ENCODE peak calls at places on chromosomes 11 and 22, in four cellular contexts. One of them, this sample, is unnamed.

GRCh38 chr22:29702931-29703594 is 16.7 kb upstream of the CABP7 start:
- DNase-seq in A549: no peak
- DNase-seq in osteocyte: no peak
- DNase-seq in activated naive CD8-positive, alpha-beta T cell treated with anti-CD3 and anti-CD28 coated beads, Interleukin-2, amount 50 U/mL, for 24 hours: no peak
- DNase-seq in this sample: no peak

GRCh38 chr11:15275141-15275540 is 160.4 kb downstream of the INSC start:
- DNase-seq in A549: no peak
- DNase-seq in osteocyte: no peak
- DNase-seq in activated naive CD8-positive, alpha-beta T cell treated with anti-CD3 and anti-CD28 coated beads, Interleukin-2, amount 50 U/mL, for 24 hours: no peak
- DNase-seq in this sample: no peak

GRCh38 chr11:112507281-112507680 is 246.6 kb upstream of the PLET1 start:
- DNase-seq in A549: no peak
- DNase-seq in osteocyte: no peak
- DNase-seq in activated naive CD8-positive, alpha-beta T cell treated with anti-CD3 and anti-CD28 coated beads, Interleukin-2, amount 50 U/mL, for 24 hours: no peak
- DNase-seq in this sample: no peak

GRCh38 chr11:117521974-117522373 is 194.3 kb downstream of the CEP164 start:
- DNase-seq in A549: no peak
- DNase-seq in osteocyte: no peak
- DNase-seq in activated naive CD8-positive, alpha-beta T cell treated with anti-CD3 and anti-CD28 coated beads, Interleukin-2, amount 50 U/mL, for 24 hours: no peak
- DNase-seq in this sample: no peak

GRCh38 chr22:43625242-43625641 is 186.9 kb downstream of the EFCAB6 start:
- DNase-seq in A549: peak
- DNase-seq in osteocyte: peak
- DNase-seq in activated naive CD8-positive, alpha-beta T cell treated with anti-CD3 and anti-CD28 coated beads, Interleukin-2, amount 50 U/mL, for 24 hours: no peak
- DNase-seq in this sample: peak

GRCh38 chr11:41665633-41666032 is 206.2 kb upstream of the LRRC4C start:
- DNase-seq in A549: no peak
- DNase-seq in osteocyte: no peak
- DNase-seq in activated naive CD8-positive, alpha-beta T cell treated with anti-CD3 and anti-CD28 coated beads, Interleukin-2, amount 50 U/mL, for 24 hours: no peak
- DNase-seq in this sample: no peak

GRCh38 chr11:123535401-123535800 is 105.3 kb downstream of the GRAMD1B start:
- DNase-seq in A549: no peak
- DNase-seq in osteocyte: no peak
- DNase-seq in activated naive CD8-positive, alpha-beta T cell treated with anti-CD3 and anti-CD28 coated beads, Interleukin-2, amount 50 U/mL, for 24 hours: no peak
- DNase-seq in this sample: no peak

GRCh38 chr11:13042873-13043338 is 33.8 kb downstream of the RASSF10 start:
- DNase-seq in A549: peak
- DNase-seq in osteocyte: no peak
- DNase-seq in activated naive CD8-positive, alpha-beta T cell treated with anti-CD3 and anti-CD28 coated beads, Interleukin-2, amount 50 U/mL, for 24 hours: no peak
- DNase-seq in this sample: no peak

GRCh38 chr22:30283342-30283741 is 6.0 kb downstream of the CASTOR1 start:
- DNase-seq in A549: no peak
- DNase-seq in osteocyte: no peak
- DNase-seq in activated naive CD8-positive, alpha-beta T cell treated with anti-CD3 and anti-CD28 coated beads, Interleukin-2, amount 50 U/mL, for 24 hours: no peak
- DNase-seq in this sample: no peak

GRCh38 chr11:124600924-124601323 is 10.3 kb upstream of the PANX3 start:
- DNase-seq in A549: no peak
- DNase-seq in osteocyte: no peak
- DNase-seq in activated naive CD8-positive, alpha-beta T cell treated with anti-CD3 and anti-CD28 coated beads, Interleukin-2, amount 50 U/mL, for 24 hours: no peak
- DNase-seq in this sample: no peak

GRCh38 chr11:124843616-124843910 is 21.7 kb upstream of the ROBO3 start:
- DNase-seq in A549: no peak
- DNase-seq in osteocyte: no peak
- DNase-seq in activated naive CD8-positive, alpha-beta T cell treated with anti-CD3 and anti-CD28 coated beads, Interleukin-2, amount 50 U/mL, for 24 hours: no peak
- DNase-seq in this sample: no peak

GRCh38 chr11:61922539-61922938 is 5.2 kb upstream of the RAB3IL1 start:
- DNase-seq in A549: no peak
- DNase-seq in osteocyte: peak
- DNase-seq in activated naive CD8-positive, alpha-beta T cell treated with anti-CD3 and anti-CD28 coated beads, Interleukin-2, amount 50 U/mL, for 24 hours: no peak
- DNase-seq in this sample: no peak

GRCh38 chr11:128359515-128359914 is 227.8 kb downstream of the ETS1 start:
- DNase-seq in A549: no peak
- DNase-seq in osteocyte: no peak
- DNase-seq in activated naive CD8-positive, alpha-beta T cell treated with anti-CD3 and anti-CD28 coated beads, Interleukin-2, amount 50 U/mL, for 24 hours: no peak
- DNase-seq in this sample: no peak

GRCh38 chr11:114180301-114181055 is 115.7 kb upstream of the NNMT start:
- DNase-seq in A549: peak
- DNase-seq in osteocyte: no peak
- DNase-seq in activated naive CD8-positive, alpha-beta T cell treated with anti-CD3 and anti-CD28 coated beads, Interleukin-2, amount 50 U/mL, for 24 hours: no peak
- DNase-seq in this sample: no peak

GRCh38 chr11:79762271-79762935 is 321.6 kb upstream of the TENM4 start:
- DNase-seq in A549: peak
- DNase-seq in osteocyte: no peak
- DNase-seq in activated naive CD8-positive, alpha-beta T cell treated with anti-CD3 and anti-CD28 coated beads, Interleukin-2, amount 50 U/mL, for 24 hours: no peak
- DNase-seq in this sample: peak

GRCh38 chr22:49291169-49291568 is 536.5 kb downstream of the BRD1 start:
- DNase-seq in A549: no peak
- DNase-seq in osteocyte: peak
- DNase-seq in activated naive CD8-positive, alpha-beta T cell treated with anti-CD3 and anti-CD28 coated beads, Interleukin-2, amount 50 U/mL, for 24 hours: no peak
- DNase-seq in this sample: no peak

GRCh38 chr11:114442559-114442958 is 3.3 kb downstream of the REXO2 start:
- DNase-seq in A549: no peak
- DNase-seq in osteocyte: no peak
- DNase-seq in activated naive CD8-positive, alpha-beta T cell treated with anti-CD3 and anti-CD28 coated beads, Interleukin-2, amount 50 U/mL, for 24 hours: no peak
- DNase-seq in this sample: no peak

GRCh38 chr11:44445500-44446340 is 119.7 kb upstream of the CD82 start:
- DNase-seq in A549: peak
- DNase-seq in osteocyte: no peak
- DNase-seq in activated naive CD8-positive, alpha-beta T cell treated with anti-CD3 and anti-CD28 coated beads, Interleukin-2, amount 50 U/mL, for 24 hours: no peak
- DNase-seq in this sample: no peak

GRCh38 chr11:115642660-115643059 is 138.4 kb upstream of the CADM1 start:
- DNase-seq in A549: no peak
- DNase-seq in osteocyte: no peak
- DNase-seq in activated naive CD8-positive, alpha-beta T cell treated with anti-CD3 and anti-CD28 coated beads, Interleukin-2, amount 50 U/mL, for 24 hours: no peak
- DNase-seq in this sample: no peak

GRCh38 chr11:47305734-47306483 is 36.0 kb downstream of the MADD start:
- DNase-seq in A549: no peak
- DNase-seq in osteocyte: no peak
- DNase-seq in activated naive CD8-positive, alpha-beta T cell treated with anti-CD3 and anti-CD28 coated beads, Interleukin-2, amount 50 U/mL, for 24 hours: no peak
- DNase-seq in this sample: no peak

GRCh38 chr11:1556278-1557167 is 15.5 kb downstream of the DUSP8 start:
- DNase-seq in A549: no peak
- DNase-seq in osteocyte: no peak
- DNase-seq in activated naive CD8-positive, alpha-beta T cell treated with anti-CD3 and anti-CD28 coated beads, Interleukin-2, amount 50 U/mL, for 24 hours: no peak
- DNase-seq in this sample: no peak

GRCh38 chr22:42805998-42806481 is 51.0 kb downstream of the ARFGAP3 start:
- DNase-seq in A549: no peak
- DNase-seq in osteocyte: peak
- DNase-seq in activated naive CD8-positive, alpha-beta T cell treated with anti-CD3 and anti-CD28 coated beads, Interleukin-2, amount 50 U/mL, for 24 hours: no peak
- DNase-seq in this sample: no peak

GRCh38 chr11:107741044-107741823 is 29.4 kb upstream of the SLN start:
- DNase-seq in A549: peak
- DNase-seq in osteocyte: no peak
- DNase-seq in activated naive CD8-positive, alpha-beta T cell treated with anti-CD3 and anti-CD28 coated beads, Interleukin-2, amount 50 U/mL, for 24 hours: no peak
- DNase-seq in this sample: peak